ENCODE peak calls at places on chromosomes 2 and 18, in ten cellular contexts. E, G, T, Z, W, U, H, A, M and N are unnamed samples.
A peak's percentile ranks its signal among the peaks of the same experiment; 100 is the strongest.

GRCh38 chr2:234681206-234681605 is 184.3 kb upstream of the ARL4C start:
- DNase-seq in W (no peak), M (no peak), G (no peak), U (no peak), Z (no peak), T (no peak), E (no peak), A (no peak), H (no peak), N (no peak)

GRCh38 chr2:224142397-224143312 is 103.6 kb upstream of the SERPINE2 start:
- DNase-seq in A (no peak), W (no peak), Z (no peak), H (no peak), G (no peak), M (no peak), E (peak; percentile 49), U (peak; percentile 81), T (no peak), N (no peak)

GRCh38 chr2:221541131-221541735 is 30.9 kb downstream of the EPHA4 start:
- DNase-seq in Z (no peak), M (no peak), U (no peak), W (no peak), H (no peak), G (no peak), E (no peak), A (no peak), T (no peak), N (no peak)

GRCh38 chr18:57728941-57729511 is 74.1 kb downstream of the ATP8B1 start:
- DNase-seq in H (no peak), U (peak; percentile 56), T (no peak), Z (no peak), A (no peak), M (no peak), G (no peak), E (peak; percentile 48), W (no peak), N (no peak)

GRCh38 chr18:78713064-78713463 is 266.6 kb upstream of the SALL3 start:
- DNase-seq in Z (no peak), M (no peak), E (no peak), W (peak; percentile 19), H (peak; percentile 23), G (no peak), T (no peak), A (no peak), U (no peak), N (peak; percentile 31)

GRCh38 chr18:14943967-14944636 is 196.1 kb downstream of the ANKRD30B start:
- DNase-seq in U (no peak), A (no peak), H (no peak), T (no peak), W (no peak), G (no peak), E (no peak), Z (no peak), M (no peak), N (no peak)

GRCh38 chr2:109318150-109318948 is 189.3 kb downstream of the SH3RF3 start:
- DNase-seq in W (peak; percentile 95), U (peak; percentile 98), H (no peak), Z (peak; percentile 32), M (peak; percentile 46), G (no peak), T (peak; percentile 14), E (no peak), A (peak; percentile 59), N (peak; percentile 64)

GRCh38 chr18:48892146-48892855 is 58.5 kb downstream of the SMAD7 start:
- DNase-seq in M (no peak), A (no peak), U (no peak), T (no peak), W (peak; percentile 57), Z (no peak), H (peak; percentile 69), G (no peak), E (no peak), N (no peak)

DNA sequence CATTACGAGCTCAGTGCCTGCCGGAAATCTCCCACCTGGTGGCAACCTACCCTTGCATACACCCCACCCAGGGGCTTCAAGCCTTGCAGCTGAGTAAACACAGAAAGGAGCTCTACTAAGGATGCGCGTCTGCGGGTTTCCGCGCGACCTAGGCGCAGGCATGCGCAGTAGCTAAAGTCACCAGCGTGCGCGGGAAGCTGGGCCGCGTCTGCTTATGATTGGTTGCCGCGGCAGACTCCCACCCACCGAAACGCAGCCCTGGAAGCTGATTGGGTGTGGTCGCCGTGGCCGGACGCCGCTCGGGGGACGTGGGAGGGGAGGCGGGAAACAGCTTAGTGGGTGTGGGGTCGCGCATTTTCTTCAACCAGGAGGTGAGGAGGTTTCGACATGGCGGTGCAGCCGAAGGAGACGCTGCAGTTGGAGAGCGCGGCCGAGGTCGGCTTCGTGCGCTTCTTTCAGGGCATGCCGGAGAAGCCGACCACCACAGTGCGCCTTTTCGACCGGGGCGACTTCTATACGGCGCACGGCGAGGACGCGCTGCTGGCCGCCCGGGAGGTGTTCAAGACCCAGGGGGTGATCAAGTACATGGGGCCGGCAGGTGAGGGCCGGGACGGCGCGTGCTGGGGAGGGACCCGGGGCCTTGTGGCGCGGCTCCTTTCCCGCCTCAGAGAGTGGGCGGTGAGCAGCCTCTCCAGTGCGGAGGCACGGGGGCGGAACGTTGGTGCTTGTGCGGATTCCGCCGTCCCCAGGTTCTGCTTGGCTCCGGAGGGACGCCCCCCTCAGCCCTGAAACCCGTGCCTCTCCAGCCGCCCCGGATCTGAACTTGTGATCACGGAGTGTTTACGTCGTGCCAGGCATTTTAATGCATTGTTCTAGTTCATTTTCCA is at the start of gene MSH2:
- DNase-seq in H (peak; percentile 97), G (peak; percentile 80), M (peak; percentile 90), T (peak; percentile 65), W (peak; percentile 95), U (peak; percentile 89), E (peak; percentile 97), Z (peak; percentile 94), A (peak; percentile 94), N (peak; percentile 96)
- TF ChIP-seq POLR2A in H (no peak), G (peak; percentile 59), M (no peak), T (peak; percentile 13), W (no peak), U (no peak), E (peak; percentile 78), Z (no peak), A (peak; percentile 56), N (no peak)

GRCh38 chr2:102346381-102347130 is 9.0 kb upstream of the IL18R1 start:
- DNase-seq in W (no peak), G (no peak), T (no peak), E (no peak), A (no peak), U (no peak), M (no peak), Z (no peak), H (no peak), N (no peak)

GRCh38 chr2:102344397-102344796 is 11.2 kb upstream of the IL18R1 start:
- DNase-seq in Z (no peak), M (no peak), T (no peak), H (no peak), E (no peak), G (no peak), A (no peak), U (no peak), W (no peak), N (no peak)

GRCh38 chr2:102340778-102341177 is 14.8 kb upstream of the IL18R1 start:
- DNase-seq in A (no peak), H (no peak), T (no peak), Z (no peak), U (no peak), E (no peak), G (no peak), M (no peak), W (no peak), N (no peak)

GRCh38 chr2:102345329-102345920 is 10.2 kb upstream of the IL18R1 start:
- DNase-seq in Z (no peak), T (no peak), H (no peak), U (no peak), E (no peak), G (no peak), M (no peak), A (no peak), W (no peak), N (no peak)

GRCh38 chr2:102342888-102343287 is 12.7 kb upstream of the IL18R1 start:
- DNase-seq in M (no peak), U (no peak), E (no peak), T (no peak), A (no peak), H (no peak), W (no peak), G (no peak), Z (peak; percentile 64), N (no peak)
- TF ChIP-seq CTCF in M (no peak), U (no peak), E (no peak), T (no peak), A (no peak), H (no peak), W (no peak), G (no peak), Z (peak; percentile 48), N (no peak)

GRCh38 chr2:191014653-191015020 is 666 bp upstream of the STAT1 start:
- DNase-seq in M (no peak), Z (peak; percentile 12), G (no peak), A (no peak), E (no peak), T (no peak), W (no peak), U (no peak), H (no peak), N (no peak)

GRCh38 chr2:191012845-191013616 is 940 bp downstream of the STAT1 start:
- DNase-seq in G (no peak), U (peak; percentile 30), M (no peak), W (no peak), H (no peak), T (no peak), E (no peak), Z (peak; percentile 8), A (no peak), N (no peak)

GRCh38 chr2:191013617-191013875 is 425 bp downstream of the STAT1 start:
- DNase-seq in A (no peak), T (no peak), H (no peak), E (no peak), W (no peak), G (no peak), M (no peak), Z (no peak), U (no peak), N (no peak)

GRCh38 chr2:191015229-191015628 is 1.3 kb upstream of the STAT1 start:
- DNase-seq in T (no peak), H (no peak), W (no peak), Z (no peak), A (no peak), U (no peak), E (no peak), M (no peak), G (no peak), N (no peak)

DNA sequence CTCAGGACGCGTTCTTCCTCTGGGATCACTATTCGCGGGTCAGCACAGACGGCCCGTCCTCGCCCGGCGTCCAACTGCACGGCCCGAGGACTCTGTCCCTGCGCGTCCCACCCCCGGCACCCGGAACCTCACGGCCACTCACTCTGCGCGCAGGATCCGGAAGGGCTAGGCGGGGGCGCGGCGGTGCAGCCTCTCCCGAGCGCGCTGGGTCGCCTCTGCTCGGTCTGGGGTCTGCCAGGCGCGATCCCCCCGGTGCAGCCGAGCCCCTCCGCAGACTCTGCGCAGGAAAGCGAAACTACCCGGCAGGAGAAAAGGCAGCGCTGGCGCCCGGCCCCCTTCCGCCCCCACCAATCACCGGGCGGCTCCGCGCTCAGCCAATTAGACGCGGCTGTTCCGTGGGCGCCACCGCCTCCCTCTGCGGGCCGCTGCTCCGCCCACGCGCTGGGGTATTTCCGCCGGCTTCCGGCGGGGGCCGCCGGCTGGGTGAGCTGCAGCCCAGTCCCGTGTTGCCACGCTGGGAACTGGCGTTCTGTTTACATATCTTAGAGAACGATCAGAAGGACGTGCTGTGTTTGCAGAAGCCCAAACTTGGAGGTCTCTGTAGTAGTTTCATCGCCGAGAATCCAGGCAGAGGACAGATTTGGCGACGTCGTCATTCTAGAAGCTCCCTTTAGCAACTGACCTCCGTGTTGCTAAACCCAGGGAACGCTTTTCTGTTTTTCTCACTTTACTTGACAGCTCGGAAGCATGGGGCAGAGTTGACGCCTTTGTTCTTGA is at the start of gene STAT1:
- DNase-seq in T (peak; percentile 40), Z (peak; percentile 93), E (peak; percentile 90), M (peak; percentile 94), W (peak; percentile 96), H (peak; percentile 97), A (peak; percentile 95), G (peak; percentile 65), U (peak; percentile 93), N (peak; percentile 94)
- H3K27ac ChIP-seq in T (peak within 1 kb of the TSS; percentile 95), Z (peak within 1 kb of the TSS; percentile 88), E (peak within 1 kb of the TSS; percentile 91), M (peak within 1 kb of the TSS; percentile 91), W (peak within 1 kb of the TSS; percentile 96), H (peak within 1 kb of the TSS; percentile 93), A (peak within 1 kb of the TSS; percentile 92), G (peak within 1 kb of the TSS; percentile 84), U (peak within 1 kb of the TSS; percentile 82), N (peak within 1 kb of the TSS; percentile 93)

GRCh38 chr2:11342561-11343343 is 1.7 kb downstream of the ROCK2 start:
- DNase-seq in G (peak; percentile 34), T (no peak), Z (peak; percentile 14), W (no peak), H (no peak), A (no peak), U (peak; percentile 87), E (peak; percentile 81), M (no peak), N (peak; percentile 26)
- TF ChIP-seq POLR2A in G (no peak), T (no peak), Z (no peak), W (no peak), H (no peak), A (no peak), U (peak; percentile 18), E (no peak), M (no peak), N (no peak)